ENCODE peak calls at places on chromosomes 16 and 17, in eight cellular contexts. One of them, this sample, is unnamed.

GRCh38 chr16:62363451-62363850 is 327.2 kb upstream of the CDH8 start:
- DNase-seq in A549: no peak
- DNase-seq in stomach: no peak
- DNase-seq in GM12891: no peak
- DNase-seq in sigmoid colon: no peak
- DNase-seq in esophagus muscularis mucosa: no peak
- DNase-seq in uterus: no peak
- DNase-seq in IMR-90: no peak
- DNase-seq in this sample: no peak

GRCh38 chr16:49345829-49346228 is 27.8 kb upstream of the C16orf78 start:
- DNase-seq in A549: no peak
- DNase-seq in stomach: no peak
- DNase-seq in GM12891: no peak
- DNase-seq in sigmoid colon: no peak
- DNase-seq in esophagus muscularis mucosa: no peak
- DNase-seq in uterus: no peak
- DNase-seq in IMR-90: no peak
- DNase-seq in this sample: peak

GRCh38 chr16:31333686-31334649 is 21.0 kb upstream of the ITGAX start:
- DNase-seq in A549: peak
- DNase-seq in stomach: no peak
- DNase-seq in GM12891: no peak
- DNase-seq in sigmoid colon: peak
- DNase-seq in esophagus muscularis mucosa: peak
- DNase-seq in uterus: no peak
- DNase-seq in IMR-90: peak
- DNase-seq in this sample: no peak

GRCh38 chr17:15384142-15384803 is 42.9 kb upstream of the TEKT3 start:
- DNase-seq in A549: no peak
- DNase-seq in stomach: no peak
- DNase-seq in GM12891: no peak
- DNase-seq in sigmoid colon: peak
- DNase-seq in esophagus muscularis mucosa: peak
- DNase-seq in uterus: peak
- DNase-seq in IMR-90: peak
- DNase-seq in this sample: no peak

GRCh38 chr16:760498-761343 is at the start of gene MSLN:
- DNase-seq in A549: no peak
- DNase-seq in stomach: no peak
- DNase-seq in GM12891: no peak
- DNase-seq in sigmoid colon: no peak
- DNase-seq in esophagus muscularis mucosa: no peak
- DNase-seq in uterus: peak
- DNase-seq in IMR-90: no peak
- DNase-seq in this sample: peak

GRCh38 chr16:70152578-70153302 is 20.8 kb upstream of the CLEC18C start:
- DNase-seq in A549: peak
- DNase-seq in stomach: peak
- DNase-seq in GM12891: no peak
- DNase-seq in sigmoid colon: no peak
- DNase-seq in esophagus muscularis mucosa: no peak
- DNase-seq in uterus: no peak
- DNase-seq in IMR-90: no peak
- DNase-seq in this sample: no peak

GRCh38 chr16:80569440-80570105 is 28.8 kb downstream of the DYNLRB2 start:
- DNase-seq in A549: no peak
- DNase-seq in stomach: no peak
- DNase-seq in GM12891: peak
- DNase-seq in sigmoid colon: no peak
- DNase-seq in esophagus muscularis mucosa: no peak
- DNase-seq in uterus: no peak
- DNase-seq in IMR-90: peak
- DNase-seq in this sample: peak

GRCh38 chr17:7686221-7687071 is 844 bp downstream of the TP53 start:
- DNase-seq in A549: peak
- DNase-seq in stomach: peak
- DNase-seq in GM12891: no peak
- DNase-seq in sigmoid colon: peak
- DNase-seq in esophagus muscularis mucosa: peak
- DNase-seq in uterus: peak
- DNase-seq in IMR-90: peak
- DNase-seq in this sample: no peak

GRCh38 chr16:578870-579405 is 9.2 kb downstream of the PIGQ start:
- DNase-seq in A549: peak
- DNase-seq in stomach: peak
- DNase-seq in GM12891: peak
- DNase-seq in sigmoid colon: peak
- DNase-seq in esophagus muscularis mucosa: no peak
- DNase-seq in uterus: no peak
- DNase-seq in IMR-90: peak
- DNase-seq in this sample: no peak

DNA sequence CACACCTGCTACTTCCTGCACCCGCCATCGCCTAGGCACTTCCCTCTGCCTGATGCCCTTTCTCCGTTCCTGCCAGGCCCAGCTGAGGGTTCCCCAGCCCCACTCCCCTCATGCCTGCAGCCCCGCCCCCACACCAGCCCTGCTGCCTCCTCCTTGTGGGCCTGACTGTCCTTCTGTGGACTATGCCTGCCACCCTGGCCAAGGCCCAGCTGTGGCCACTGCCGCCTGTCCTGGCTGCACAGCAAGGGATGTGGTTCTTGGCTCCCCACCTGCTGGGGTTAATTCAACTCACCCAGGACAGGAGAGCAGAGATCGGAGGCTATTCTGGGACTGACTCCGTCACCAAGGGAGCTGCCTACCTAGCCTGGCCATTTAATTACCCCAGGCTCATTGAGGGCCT is 7.5 kb downstream of the NATD1 start:
- DNase-seq in A549: no peak
- DNase-seq in stomach: no peak
- DNase-seq in GM12891: no peak
- DNase-seq in sigmoid colon: no peak
- DNase-seq in esophagus muscularis mucosa: no peak
- DNase-seq in uterus: no peak
- DNase-seq in IMR-90: no peak
- DNase-seq in this sample: no peak
- TF ChIP-seq POLR2A in A549: no peak
- TF ChIP-seq POLR2A in stomach: no peak
- TF ChIP-seq POLR2A in GM12891: no peak
- TF ChIP-seq POLR2A in sigmoid colon: no peak
- TF ChIP-seq POLR2A in esophagus muscularis mucosa: no peak
- TF ChIP-seq POLR2A in uterus: no peak
- TF ChIP-seq POLR2A in IMR-90: no peak
- TF ChIP-seq POLR2A in this sample: no peak

GRCh38 chr16:47984669-47985068 is 171.1 kb downstream of the ABCC12 start:
- DNase-seq in A549: no peak
- DNase-seq in stomach: no peak
- DNase-seq in GM12891: no peak
- DNase-seq in sigmoid colon: no peak
- DNase-seq in esophagus muscularis mucosa: peak
- DNase-seq in uterus: no peak
- DNase-seq in IMR-90: no peak
- DNase-seq in this sample: no peak
- TF ChIP-seq POLR2A in A549: no peak
- TF ChIP-seq POLR2A in stomach: no peak
- TF ChIP-seq POLR2A in GM12891: no peak
- TF ChIP-seq POLR2A in sigmoid colon: no peak
- TF ChIP-seq POLR2A in esophagus muscularis mucosa: no peak
- TF ChIP-seq POLR2A in uterus: no peak
- TF ChIP-seq POLR2A in IMR-90: no peak
- TF ChIP-seq POLR2A in this sample: no peak

DNA sequence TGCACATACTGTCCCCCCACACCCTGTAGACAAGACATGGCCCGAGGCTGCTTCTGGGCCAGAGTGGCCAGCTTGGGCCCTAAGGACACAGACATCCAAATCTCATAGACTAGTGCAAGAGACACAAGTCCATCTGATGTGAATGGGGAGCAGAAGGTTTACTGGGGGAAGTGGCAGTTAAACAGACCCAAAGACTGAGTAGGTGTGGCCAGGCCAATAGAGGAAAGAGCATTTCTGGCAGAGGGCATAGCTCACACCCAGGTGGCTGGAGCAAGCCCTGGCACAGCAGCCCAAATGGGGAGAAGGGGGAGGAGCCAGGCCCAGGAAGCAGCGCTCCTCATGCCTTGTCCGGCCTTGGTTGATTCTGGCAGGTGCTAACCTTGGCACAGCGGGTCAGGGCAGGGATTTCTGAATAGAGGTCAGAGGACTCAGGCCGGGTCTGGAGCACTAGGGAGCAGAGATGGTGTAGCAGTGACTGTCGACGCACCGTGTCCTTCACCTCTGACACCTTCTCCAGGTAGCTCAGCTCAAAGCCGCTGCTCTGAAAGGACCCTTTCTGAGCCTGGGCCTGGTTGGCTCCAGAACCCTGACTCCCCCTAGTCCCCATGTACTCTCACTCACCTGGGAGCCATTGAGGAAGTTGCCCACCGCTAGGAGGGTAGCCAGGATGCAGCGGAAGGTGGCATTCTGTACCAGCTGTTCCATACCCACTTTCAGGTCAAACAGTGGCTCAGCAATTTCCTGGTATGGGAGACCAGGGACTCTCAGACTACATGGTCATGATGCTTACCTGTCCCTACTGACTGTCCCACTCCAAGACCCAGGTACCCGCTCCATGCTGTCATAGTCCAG is 4.1 kb downstream of the TMEM208 start:
- DNase-seq in A549: no peak
- DNase-seq in stomach: peak
- DNase-seq in GM12891: no peak
- DNase-seq in sigmoid colon: no peak
- DNase-seq in esophagus muscularis mucosa: no peak
- DNase-seq in uterus: no peak
- DNase-seq in IMR-90: no peak
- DNase-seq in this sample: no peak
- TF ChIP-seq POLR2A in A549: no peak
- TF ChIP-seq POLR2A in stomach: no peak
- TF ChIP-seq POLR2A in GM12891: no peak
- TF ChIP-seq POLR2A in sigmoid colon: no peak
- TF ChIP-seq POLR2A in esophagus muscularis mucosa: no peak
- TF ChIP-seq POLR2A in uterus: no peak
- TF ChIP-seq POLR2A in IMR-90: no peak
- TF ChIP-seq POLR2A in this sample: no peak

GRCh38 chr17:16482253-16482652 is 9.7 kb downstream of the LRRC75A start:
- DNase-seq in A549: no peak
- DNase-seq in stomach: no peak
- DNase-seq in GM12891: no peak
- DNase-seq in sigmoid colon: no peak
- DNase-seq in esophagus muscularis mucosa: no peak
- DNase-seq in uterus: no peak
- DNase-seq in IMR-90: no peak
- DNase-seq in this sample: no peak
- TF ChIP-seq POLR2A in A549: no peak
- TF ChIP-seq POLR2A in stomach: no peak
- TF ChIP-seq POLR2A in GM12891: no peak
- TF ChIP-seq POLR2A in sigmoid colon: no peak
- TF ChIP-seq POLR2A in esophagus muscularis mucosa: no peak
- TF ChIP-seq POLR2A in uterus: no peak
- TF ChIP-seq POLR2A in IMR-90: no peak
- TF ChIP-seq POLR2A in this sample: no peak

GRCh38 chr17:77235370-77236080 is 94.8 kb downstream of the SEC14L1 start:
- DNase-seq in A549: no peak
- DNase-seq in stomach: no peak
- DNase-seq in GM12891: no peak
- DNase-seq in sigmoid colon: no peak
- DNase-seq in esophagus muscularis mucosa: peak
- DNase-seq in uterus: no peak
- DNase-seq in IMR-90: peak
- DNase-seq in this sample: peak
- TF ChIP-seq POLR2A in A549: no peak
- TF ChIP-seq POLR2A in stomach: no peak
- TF ChIP-seq POLR2A in GM12891: no peak
- TF ChIP-seq POLR2A in sigmoid colon: no peak
- TF ChIP-seq POLR2A in esophagus muscularis mucosa: no peak
- TF ChIP-seq POLR2A in uterus: no peak
- TF ChIP-seq POLR2A in IMR-90: no peak
- TF ChIP-seq POLR2A in this sample: no peak

DNA sequence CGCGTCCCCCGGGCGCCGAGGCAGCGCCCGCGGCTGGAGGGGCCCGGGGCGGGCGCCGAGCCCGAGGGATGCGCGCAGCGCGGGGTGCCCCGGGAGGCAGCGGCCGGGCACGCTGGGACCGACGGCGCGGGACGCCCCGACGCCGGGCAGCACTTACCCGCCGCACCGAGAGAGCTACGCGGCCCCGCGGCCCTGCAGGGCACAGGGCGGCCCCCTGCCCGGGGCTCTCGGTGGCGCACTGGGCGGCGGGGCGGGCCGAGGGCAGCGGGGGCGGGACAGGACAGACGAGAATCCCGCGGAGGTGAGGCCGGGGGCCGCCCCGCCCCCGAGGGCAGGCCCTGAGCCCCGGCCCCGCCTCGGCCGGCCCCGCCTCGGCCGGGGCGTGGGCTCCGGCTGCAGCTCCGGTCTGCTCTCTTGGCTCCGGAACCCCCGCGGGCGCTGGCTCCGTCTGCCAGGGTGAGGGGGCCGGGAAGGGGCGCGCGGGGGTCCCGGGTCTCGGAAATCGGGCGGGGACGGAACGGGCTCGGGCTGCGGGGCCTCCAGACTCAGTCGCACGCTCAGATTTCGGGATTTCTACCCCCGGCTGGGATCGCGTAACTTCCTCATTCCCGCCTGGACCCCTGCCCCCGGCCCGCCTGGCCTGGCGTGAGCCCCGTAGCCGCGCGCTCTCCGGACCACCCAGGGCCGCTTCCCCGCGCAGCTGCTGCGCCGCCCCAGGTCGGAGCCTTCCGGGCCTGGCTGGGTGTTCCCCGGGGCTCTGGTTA is at the start of gene PLD2:
- DNase-seq in A549: peak
- DNase-seq in stomach: peak
- DNase-seq in GM12891: peak
- DNase-seq in sigmoid colon: peak
- DNase-seq in esophagus muscularis mucosa: peak
- DNase-seq in uterus: peak
- DNase-seq in IMR-90: peak
- DNase-seq in this sample: peak
- TF ChIP-seq POLR2A in A549: peak
- TF ChIP-seq POLR2A in stomach: no peak
- TF ChIP-seq POLR2A in GM12891: peak
- TF ChIP-seq POLR2A in sigmoid colon: no peak
- TF ChIP-seq POLR2A in esophagus muscularis mucosa: no peak
- TF ChIP-seq POLR2A in uterus: peak
- TF ChIP-seq POLR2A in IMR-90: no peak
- TF ChIP-seq POLR2A in this sample: peak

DNA sequence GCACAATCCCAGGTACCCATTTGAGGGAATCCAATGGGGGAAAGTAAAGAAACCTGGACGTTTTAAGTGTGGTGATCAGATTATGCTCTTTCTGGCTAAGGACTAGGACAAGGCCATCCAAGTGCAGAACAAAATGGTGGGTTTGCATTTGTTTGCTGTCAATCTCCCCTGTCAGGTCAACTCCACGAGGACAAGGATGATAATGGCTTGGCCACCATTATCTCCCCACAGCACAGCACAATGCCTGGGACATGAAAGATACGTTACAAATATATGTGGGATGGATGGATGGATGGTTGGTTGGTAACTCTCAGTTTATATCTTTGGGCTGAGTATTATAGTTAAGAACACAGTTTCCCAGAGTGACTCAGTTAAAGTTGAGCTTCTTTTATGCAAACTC is 526.9 kb downstream of the NPIPA7 start:
- DNase-seq in A549: no peak
- DNase-seq in stomach: no peak
- DNase-seq in GM12891: no peak
- DNase-seq in sigmoid colon: no peak
- DNase-seq in esophagus muscularis mucosa: peak
- DNase-seq in uterus: no peak
- DNase-seq in IMR-90: no peak
- DNase-seq in this sample: no peak
- TF ChIP-seq POLR2A in A549: no peak
- TF ChIP-seq POLR2A in stomach: no peak
- TF ChIP-seq POLR2A in GM12891: no peak
- TF ChIP-seq POLR2A in sigmoid colon: no peak
- TF ChIP-seq POLR2A in esophagus muscularis mucosa: no peak
- TF ChIP-seq POLR2A in uterus: no peak
- TF ChIP-seq POLR2A in IMR-90: no peak
- TF ChIP-seq POLR2A in this sample: no peak

GRCh38 chr17:39196820-39197331 is 593 bp downstream of the CACNB1 start:
- DNase-seq in A549: peak
- DNase-seq in stomach: no peak
- DNase-seq in GM12891: no peak
- DNase-seq in sigmoid colon: no peak
- DNase-seq in esophagus muscularis mucosa: no peak
- DNase-seq in uterus: no peak
- DNase-seq in IMR-90: no peak
- DNase-seq in this sample: peak
- TF ChIP-seq POLR2A in A549: no peak
- TF ChIP-seq POLR2A in stomach: no peak
- TF ChIP-seq POLR2A in GM12891: no peak
- TF ChIP-seq POLR2A in sigmoid colon: no peak
- TF ChIP-seq POLR2A in esophagus muscularis mucosa: no peak
- TF ChIP-seq POLR2A in uterus: no peak
- TF ChIP-seq POLR2A in IMR-90: no peak
- TF ChIP-seq POLR2A in this sample: no peak